ENCODE peak calls at places on chromosomes 4 and X, in eight cellular contexts. N is AG20443; D is IMR-90; J is glomerular endothelial cell; Z is activated CD8-positive, alpha-beta T cell treated with anti-CD3 and anti-CD28 coated beads for 36 hours; R is immature natural killer cell; F is activated CD4-positive, alpha-beta T cell treated with anti-CD3 and anti-CD28 coated beads for 36 hours; S is endodermal cell. K is an unnamed sample.

GRCh38 chrX:47232197-47232802 is 509 bp upstream of the USP11 start:
- DNase-seq in S (no peak), J (no peak), D (no peak), R (no peak), F (no peak), N (no peak), Z (no peak), K (no peak)

GRCh38 chrX:139725720-139726119 is 17.8 kb upstream of the MCF2 start:
- DNase-seq in R (no peak), D (no peak), S (no peak), N (no peak), J (no peak), F (no peak), Z (peak), K (no peak)

GRCh38 chr4:189113389-189113888 is 827.2 kb upstream of the FRG1 start:
- DNase-seq in S (no peak), J (no peak), F (no peak), D (no peak), Z (no peak), R (no peak), N (no peak), K (no peak)

GRCh38 chr4:187602339-187603092 is 393.1 kb upstream of the ZFP42 start:
- DNase-seq in J (peak), N (peak), R (no peak), S (no peak), D (peak), F (no peak), Z (no peak), K (no peak)

GRCh38 chr4:87219648-87220093 is 747 bp downstream of the KLHL8 start:
- DNase-seq in R (peak), Z (peak), S (peak), J (no peak), F (peak), N (peak), D (peak), K (no peak)

GRCh38 chr4:42655921-42656735 is 777 bp downstream of the ATP8A1 start:
- DNase-seq in N (peak), D (no peak), F (peak), R (peak), Z (peak), S (peak), J (no peak), K (peak)

GRCh38 chrX:3026074-3026588 is 15.1 kb upstream of the ARSF start:
- DNase-seq in F (no peak), S (no peak), J (no peak), Z (no peak), R (no peak), D (no peak), N (no peak), K (no peak)

GRCh38 chr4:56803473-56803872 is 18.0 kb downstream of the SPINK2 start:
- DNase-seq in R (no peak), S (no peak), N (no peak), Z (peak), F (peak), D (no peak), J (no peak), K (peak)

GRCh38 chr4:27189683-27190082 is 329.0 kb downstream of the STIM2 start:
- DNase-seq in J (no peak), R (no peak), N (no peak), S (no peak), D (no peak), F (no peak), Z (no peak), K (no peak)

GRCh38 chr4:4627111-4627510 is 85.3 kb upstream of the STX18 start:
- DNase-seq in J (no peak), Z (no peak), R (no peak), N (no peak), D (no peak), S (peak), F (no peak), K (no peak)

GRCh38 chrX:84467898-84468297 is 34.4 kb downstream of the HDX start:
- DNase-seq in N (no peak), F (no peak), J (no peak), S (no peak), R (no peak), Z (no peak), D (no peak), K (no peak)

GRCh38 chr4:37762294-37763163 is 64.0 kb upstream of the PGM2 start:
- DNase-seq in F (peak), Z (peak), J (no peak), R (no peak), D (peak), S (peak), N (no peak), K (no peak)

GRCh38 chr4:139015269-139015947 is at the start of gene NOCT:
- DNase-seq in N (peak), D (peak), Z (peak), R (peak), J (peak), S (peak), F (peak), K (peak)

GRCh38 chr4:10124167-10124930 is 7.8 kb upstream of the WDR1 start:
- DNase-seq in S (no peak), D (no peak), N (no peak), F (no peak), J (no peak), R (no peak), Z (peak), K (no peak)

GRCh38 chr4:1137063-1137771 is 23.9 kb upstream of the RNF212 start:
- DNase-seq in S (no peak), D (no peak), N (no peak), J (no peak), F (no peak), R (peak), Z (no peak), K (no peak)

GRCh38 chr4:185265942-185266341 is 56.5 kb downstream of the SNX25 start:
- DNase-seq in Z (no peak), D (peak), R (no peak), F (no peak), S (no peak), J (no peak), N (no peak), K (peak)

GRCh38 chr4:21790437-21791029 is 158.0 kb downstream of the KCNIP4 start:
- DNase-seq in N (no peak), S (no peak), F (no peak), R (no peak), D (peak), Z (no peak), J (peak), K (no peak)

GRCh38 chrX:38175140-38175539 is 45.5 kb downstream of the SRPX start:
- DNase-seq in S (peak), Z (peak), J (no peak), F (peak), D (peak), R (no peak), N (no peak), K (no peak)

GRCh38 chrX:105894721-105895120 is 72.4 kb downstream of the NRK start:
- DNase-seq in Z (no peak), D (peak), J (no peak), N (no peak), F (no peak), S (no peak), R (no peak), K (no peak)

GRCh38 chr4:20493761-20494353 is 206.4 kb upstream of the PACRGL start:
- DNase-seq in D (peak), R (no peak), F (no peak), N (peak), J (no peak), Z (no peak), S (no peak), K (no peak)

GRCh38 chrX:115560978-115561604 is at the start of gene PLS3:
- DNase-seq in F (peak), Z (peak), S (peak), J (no peak), D (peak), N (peak), R (peak), K (no peak)

GRCh38 chr4:100299019-100299418 is 108.8 kb upstream of the DDIT4L start:
- DNase-seq in Z (no peak), F (no peak), R (no peak), S (no peak), J (peak), N (peak), D (peak), K (no peak)

GRCh38 chr4:23818097-23818648 is 71.7 kb downstream of the PPARGC1A start:
- DNase-seq in F (no peak), J (no peak), R (no peak), D (peak), N (no peak), Z (no peak), S (no peak), K (no peak)

GRCh38 chr4:54586343-54586953 is 71.3 kb upstream of the KIT start:
- DNase-seq in J (no peak), Z (no peak), D (peak), N (peak), S (no peak), R (no peak), F (no peak), K (no peak)

GRCh38 chr4:37540486-37540885 is 145.7 kb downstream of the RELL1 start:
- DNase-seq in J (no peak), D (no peak), S (peak), R (no peak), N (no peak), F (no peak), Z (no peak), K (no peak)

GRCh38 chr4:143348233-143349077 is 11.8 kb downstream of the GAB1 start:
- DNase-seq in D (no peak), N (no peak), S (no peak), R (no peak), F (no peak), J (no peak), Z (no peak), K (no peak)

GRCh38 chr4:25527044-25527443 is 128.6 kb upstream of the SLC34A2 start:
- DNase-seq in S (no peak), R (no peak), J (no peak), D (no peak), F (no peak), Z (no peak), N (no peak), K (no peak)

GRCh38 chrX:72716766-72717165 is 2.7 kb upstream of the PHKA1 start:
- DNase-seq in D (peak), S (no peak), R (no peak), J (no peak), Z (no peak), N (no peak), F (no peak), K (no peak)

GRCh38 chr4:3337811-3338210 is 45.0 kb downstream of the RGS12 start:
- DNase-seq in Z (no peak), R (no peak), J (no peak), N (no peak), D (no peak), S (no peak), F (no peak), K (no peak)

GRCh38 chr4:105280338-105280809 is 133.7 kb downstream of the TET2 start:
- DNase-seq in S (no peak), D (peak), N (peak), Z (no peak), J (no peak), F (no peak), R (no peak), K (no peak)

GRCh38 chrX:340641-341423 is 22.2 kb upstream of the GTPBP6 start:
- DNase-seq in Z (no peak), R (no peak), D (no peak), N (no peak), F (no peak), J (no peak), S (no peak), K (no peak)

GRCh38 chr4:78737020-78737419 is 39.1 kb upstream of the BMP2K start:
- DNase-seq in F (no peak), N (no peak), S (no peak), D (no peak), R (no peak), J (no peak), Z (no peak), K (no peak)

GRCh38 chrX:119222932-119223331 is 13.2 kb upstream of the PGRMC1 start:
- DNase-seq in D (no peak), F (no peak), Z (no peak), R (no peak), S (no peak), N (no peak), J (no peak), K (no peak)